ENCODE peak calls at places on chromosomes 1 and 21, in nine cellular contexts. I is A549, O is testis, D is heart left ventricle, J is IMR-90, N is ovary, F is spleen, U is sigmoid colon, V is tibial nerve. B is an unnamed sample. For H3K4me1, the result is how much of the 10 kb centered on the place peaks cover.

GRCh38 chr1:183291802-183292515 is 105.9 kb downstream of the LAMC2 start:
- DNase-seq in I (no peak), D (no peak), F (no peak), O (no peak), U (no peak), J (peak), N (peak), V (no peak), B (no peak)

GRCh38 chr1:26067432-26067911 is at the start of gene TRIM63:
- DNase-seq in I (no peak), O (no peak), F (no peak), J (no peak), N (no peak), U (no peak), V (no peak), D (peak), B (no peak)

GRCh38 chr1:197423006-197423405 is 155.0 kb downstream of the CRB1 start:
- DNase-seq in V (no peak), J (peak), I (no peak), F (no peak), D (no peak), U (no peak), O (no peak), N (no peak), B (no peak)

GRCh38 chr1:215269955-215270354 is 187.4 kb downstream of the KCNK2 start:
- DNase-seq in U (no peak), O (no peak), V (no peak), N (no peak), J (no peak), I (no peak), F (no peak), D (no peak), B (no peak)

GRCh38 chr1:186620951-186621350 is 59.3 kb downstream of the PTGS2 start:
- DNase-seq in U (no peak), J (peak), F (no peak), N (no peak), D (no peak), V (no peak), O (no peak), I (no peak), B (no peak)

GRCh38 chr1:21822349-21822748 is 10.3 kb downstream of the LDLRAD2 start:
- DNase-seq in F (no peak), O (peak), N (no peak), V (no peak), D (peak), U (no peak), I (no peak), J (no peak), B (no peak)

GRCh38 chr1:217135987-217136894 is 413.0 kb upstream of the ESRRG start:
- DNase-seq in I (no peak), V (no peak), F (peak), N (no peak), O (no peak), D (no peak), J (no peak), U (no peak), B (peak)

GRCh38 chr1:3167255-3167654 is 98.3 kb downstream of the PRDM16 start:
- DNase-seq in D (no peak), U (no peak), I (no peak), F (no peak), O (no peak), J (no peak), V (no peak), N (no peak), B (no peak)

GRCh38 chr1:16076003-16076870 is 2.8 kb upstream of the FAM131C start:
- DNase-seq in D (no peak), F (no peak), N (peak), I (peak), J (peak), V (no peak), O (no peak), U (peak), B (no peak)

GRCh38 chr1:79507770-79508169 is 501.2 kb upstream of the ADGRL4 start:
- DNase-seq in J (no peak), O (no peak), I (no peak), N (no peak), F (no peak), D (no peak), V (no peak), U (no peak), B (no peak)

GRCh38 chr21:37915941-37916794 is at the start of gene KCNJ6:
- DNase-seq in N (no peak), O (peak), V (no peak), F (no peak), U (no peak), D (peak), I (peak), J (peak), B (peak)

GRCh38 chr1:32014199-32014936 is 700 bp downstream of the KHDRBS1 start:
- DNase-seq in U (peak), O (peak), V (peak), J (peak), F (peak), N (peak), I (peak), D (peak), B (peak)

GRCh38 chr1:158283965-158284364 is 5.8 kb upstream of the CD1C start:
- DNase-seq in N (no peak), U (no peak), J (no peak), F (no peak), O (no peak), I (no peak), V (no peak), D (no peak), B (no peak)

GRCh38 chr1:176577651-176578197 is 114.7 kb downstream of the PAPPA2 start:
- DNase-seq in O (no peak), N (no peak), J (no peak), F (no peak), U (no peak), D (no peak), V (no peak), I (no peak), B (no peak)

GRCh38 chr1:30525631-30525979 is 197.8 kb downstream of the MATN1 start:
- DNase-seq in I (no peak), O (no peak), F (peak), U (no peak), N (no peak), V (no peak), D (no peak), J (no peak), B (no peak)

GRCh38 chr1:174912243-174912642 is 87.5 kb upstream of the CACYBP start:
- DNase-seq in V (no peak), F (no peak), I (no peak), D (no peak), J (no peak), U (no peak), N (no peak), O (no peak), B (no peak)

GRCh38 chr1:26790551-26790953 is 2.8 kb downstream of the PIGV start:
- DNase-seq in F (no peak), U (no peak), V (no peak), O (no peak), J (no peak), N (no peak), I (no peak), D (no peak), B (no peak)

GRCh38 chr21:17501107-17502006 is 11.5 kb upstream of the CXADR start:
- DNase-seq in I (no peak), F (no peak), N (no peak), V (no peak), U (no peak), D (no peak), O (no peak), J (no peak), B (no peak)

GRCh38 chr21:42648606-42649005 is 4.8 kb upstream of the PDE9A start:
- DNase-seq in N (no peak), U (no peak), I (no peak), O (no peak), J (no peak), V (no peak), F (peak), D (no peak), B (no peak)

GRCh38 chr21:42644223-42645208 is 8.9 kb upstream of the PDE9A start:
- DNase-seq in F (peak), J (peak), I (no peak), N (peak), U (no peak), D (peak), O (no peak), V (no peak), B (no peak)

GRCh38 chr21:42645211-42646075 is 8.0 kb upstream of the PDE9A start:
- DNase-seq in N (no peak), I (no peak), F (peak), D (peak), V (no peak), J (no peak), U (no peak), O (no peak), B (no peak)

GRCh38 chr21:42646076-42646825 is 7.2 kb upstream of the PDE9A start:
- DNase-seq in U (no peak), D (peak), F (peak), O (no peak), I (no peak), V (no peak), J (no peak), N (no peak), B (no peak)

DNA sequence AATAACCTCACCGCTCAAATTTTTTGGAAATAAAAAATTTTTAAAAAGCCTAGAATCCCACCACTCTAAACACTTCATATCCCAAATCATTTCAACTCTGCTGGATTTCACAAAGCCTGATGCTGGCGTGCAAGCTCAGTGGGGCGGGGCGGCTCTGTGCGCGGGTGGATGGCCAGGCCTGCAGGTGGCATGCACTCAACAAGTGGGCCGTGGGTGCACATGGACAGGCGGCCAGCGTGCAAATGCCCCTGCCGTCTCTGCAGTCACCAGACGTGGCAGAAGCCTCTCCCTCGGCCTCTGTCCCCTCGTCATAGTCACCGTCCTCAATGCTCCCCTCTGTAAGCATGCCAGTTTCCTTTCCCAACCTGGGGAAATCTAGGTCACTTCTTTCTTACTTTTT is 6.6 kb upstream of the PDE9A start:
- DNase-seq in J (no peak), D (peak), I (no peak), F (peak), N (no peak), V (no peak), O (no peak), U (no peak), B (no peak)
- TF ChIP-seq POLR2A in J (no peak), D (no peak), I (no peak), F (no peak), N (no peak), V (no peak), O (no peak), U (no peak), B (no peak)

GRCh38 chr1:5751171-5751556 is 241.1 kb downstream of the NPHP4 start:
- DNase-seq in U (peak), F (peak), N (no peak), O (no peak), V (peak), I (no peak), J (no peak), D (no peak), B (no peak)

GRCh38 chr1:5753431-5754078 is 238.7 kb downstream of the NPHP4 start:
- DNase-seq in U (peak), V (peak), J (no peak), O (no peak), F (peak), I (no peak), D (no peak), N (no peak), B (no peak)

GRCh38 chr1:5754079-5754431 is 238.2 kb downstream of the NPHP4 start:
- DNase-seq in J (no peak), F (peak), U (peak), V (peak), N (no peak), D (no peak), O (no peak), I (no peak), B (no peak)

GRCh38 chr1:5751833-5752714 is 240.2 kb downstream of the NPHP4 start:
- DNase-seq in N (no peak), O (no peak), J (no peak), D (no peak), F (peak), V (peak), U (peak), I (no peak), B (no peak)

GRCh38 chr1:5752715-5753330 is 239.4 kb downstream of the NPHP4 start:
- DNase-seq in U (peak), I (no peak), O (no peak), F (peak), N (no peak), V (peak), J (no peak), D (no peak), B (no peak)
- H3K4me1 ChIP-seq in U (under half), I (under half), O (under half), F (under half), N (under half), V (under half), J (under half), D (under half), B (under half)

DNA sequence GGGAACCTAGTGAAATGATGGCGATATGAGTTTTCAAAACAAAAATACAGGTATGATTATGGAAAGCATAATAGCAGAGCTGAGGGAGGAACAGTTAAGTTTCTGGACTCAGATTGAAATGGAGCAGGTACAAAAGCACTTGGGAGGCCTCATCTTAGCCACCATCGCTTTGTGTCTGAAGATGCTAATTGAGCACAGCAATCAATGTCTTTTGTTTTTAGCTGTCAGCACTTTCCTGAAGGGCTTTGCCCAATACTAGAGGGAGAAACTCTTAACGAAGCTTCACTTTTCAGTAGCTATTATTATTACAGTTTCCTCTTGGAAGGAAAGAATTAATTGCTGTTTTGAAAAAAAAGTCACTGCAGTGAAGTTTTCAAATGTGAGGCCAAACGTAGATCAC is 348.7 kb downstream of the RWDD3 start:
- DNase-seq in N (no peak), I (no peak), V (no peak), F (no peak), U (no peak), D (no peak), J (no peak), O (no peak), B (no peak)
- H3K4me3 ChIP-seq in N (no peak), I (no peak), V (no peak), F (no peak), U (no peak), D (no peak), J (no peak), O (no peak), B (no peak)

GRCh38 chr21:41427556-41427955 is 1.5 kb downstream of the MX1 start:
- DNase-seq in O (peak), D (no peak), U (no peak), F (no peak), V (no peak), J (no peak), N (no peak), I (no peak), B (no peak)
- TF ChIP-seq POLR2A in O (no peak), D (no peak), U (no peak), F (no peak), V (no peak), J (no peak), N (no peak), I (no peak), B (no peak)

GRCh38 chr1:36920801-36921405 is 113.4 kb downstream of the GRIK3 start:
- DNase-seq in O (no peak), I (no peak), D (no peak), N (no peak), V (no peak), U (peak), J (no peak), F (no peak), B (no peak)
- H3K4me1 ChIP-seq in O (under half), I (under half), D (under half), N (under half), V (under half), U (under half), J (under half), F (under half), B (under half)

DNA sequence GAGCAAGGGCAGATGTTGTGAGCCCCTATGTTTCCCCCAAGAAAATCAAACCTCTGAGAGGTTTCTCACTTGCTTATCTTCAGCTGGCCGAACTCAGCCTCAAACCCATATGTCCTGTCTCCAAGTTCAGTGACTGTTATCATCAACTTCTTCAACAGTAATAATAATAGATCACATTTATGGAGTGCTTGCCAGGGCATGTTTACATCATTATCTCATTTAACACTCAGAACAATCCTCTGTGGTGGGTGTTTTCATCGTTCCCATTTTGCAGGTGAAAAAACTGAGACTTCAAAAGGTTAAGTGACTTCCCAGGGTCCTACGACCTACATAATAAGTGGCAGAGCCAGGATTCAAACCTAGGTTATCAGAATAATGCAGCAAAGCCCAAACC is 3.4 kb downstream of the CAPN2 start:
- DNase-seq in U (no peak), I (no peak), N (no peak), F (no peak), O (no peak), D (no peak), V (no peak), J (no peak), B (no peak)
- H3K4me3 ChIP-seq in U (no peak), I (peak), N (no peak), F (no peak), O (no peak), D (no peak), V (no peak), J (peak), B (no peak)

DNA sequence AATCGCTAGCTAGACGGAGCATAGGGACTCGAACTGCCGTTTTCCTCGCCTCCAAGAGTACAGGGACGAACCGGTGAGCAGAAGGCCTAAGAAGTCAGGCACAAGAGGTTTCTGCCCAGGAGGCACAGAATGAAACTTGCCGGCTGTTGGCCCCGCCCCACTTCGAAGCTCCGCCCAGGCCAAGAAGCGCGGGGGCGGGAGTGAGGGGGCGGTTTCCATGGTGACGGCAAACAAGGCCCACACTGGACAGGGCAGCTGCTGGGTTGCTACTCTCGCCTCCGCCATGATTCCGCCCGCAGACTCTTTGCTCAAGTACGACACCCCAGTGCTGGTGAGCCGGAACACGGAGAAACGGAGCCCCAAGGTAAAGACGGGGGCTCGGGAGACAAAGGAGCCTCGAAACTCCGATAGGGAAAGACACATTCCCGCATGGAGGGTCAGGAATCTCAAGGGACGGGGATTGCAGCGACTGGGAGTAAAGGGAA is at the start of gene DNALI1:
- DNase-seq in V (peak), U (peak), O (peak), I (no peak), N (peak), F (peak), D (peak), J (peak), B (peak)
- TF ChIP-seq POLR2A in V (no peak), U (no peak), O (no peak), I (no peak), N (peak), F (no peak), D (no peak), J (no peak), B (peak)

DNA sequence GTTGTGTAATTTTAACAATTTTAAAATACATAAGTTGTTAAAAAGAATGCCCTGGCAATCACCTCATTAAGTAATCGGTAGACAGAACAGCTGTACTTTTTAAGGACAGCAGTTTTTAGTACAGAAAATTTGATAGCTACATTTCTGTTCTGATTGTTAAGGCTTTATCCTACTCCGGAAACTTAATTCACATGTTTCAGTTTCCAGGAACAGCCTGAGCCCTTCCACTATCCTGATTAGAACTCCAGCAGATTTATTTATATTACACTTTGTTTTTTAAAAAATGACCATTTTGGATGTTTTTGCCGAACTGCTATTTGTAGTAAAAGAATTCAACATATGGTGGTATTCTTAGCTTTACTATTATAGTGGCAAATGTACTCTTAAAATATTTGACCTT is 8.8 kb downstream of the PRRC2C start:
- DNase-seq in U (no peak), V (no peak), F (no peak), O (no peak), D (no peak), N (no peak), I (no peak), J (no peak), B (no peak)
- H3K4me1 ChIP-seq in U (half or more), V (under half), F (half or more), O (under half), D (under half), N (under half), I (under half), J (under half), B (half or more)

DNA sequence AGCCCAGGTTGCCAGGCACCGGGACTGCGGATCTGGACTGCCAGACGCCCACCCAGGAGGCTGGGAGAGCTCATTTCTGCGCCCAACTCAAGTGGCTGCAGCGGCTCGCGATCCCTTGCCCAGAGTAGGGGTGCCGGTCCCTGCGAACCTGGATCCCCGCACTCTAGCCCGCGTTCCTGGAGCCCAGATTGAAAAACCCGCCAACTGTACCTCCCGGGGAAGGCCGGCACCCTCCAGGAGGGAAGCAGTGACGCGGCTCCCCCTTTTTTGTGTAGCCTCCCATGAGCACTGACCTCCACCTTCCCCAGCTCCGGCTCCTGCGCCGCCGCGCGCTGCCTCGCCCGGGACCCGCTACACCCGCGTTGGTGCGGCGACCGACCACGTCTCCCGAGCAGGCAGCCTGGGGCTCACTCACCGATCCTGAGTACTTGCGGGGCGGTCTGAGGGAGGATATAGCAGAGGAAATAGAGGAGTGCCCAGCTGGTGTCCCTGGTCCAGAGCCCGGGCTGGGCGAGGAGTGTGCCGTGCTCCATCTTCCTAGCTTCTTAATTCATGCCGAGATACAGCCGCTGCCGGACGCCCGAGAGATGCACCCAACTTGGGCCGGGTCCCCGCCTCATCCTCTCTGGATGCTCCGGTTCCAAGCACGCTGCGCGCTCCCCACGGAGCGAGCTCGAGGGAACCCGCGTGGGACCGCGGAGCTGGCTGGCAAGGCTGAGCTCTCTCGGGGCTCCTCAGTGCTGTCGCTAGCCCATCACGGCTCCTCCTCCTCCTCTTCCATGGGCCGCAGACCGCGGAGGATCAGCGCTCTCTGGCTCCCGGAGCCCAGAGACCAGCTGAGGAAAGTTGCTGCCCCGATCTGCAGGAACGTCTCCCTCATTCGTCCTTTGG is 583 bp downstream of the GRIK1 start:
- DNase-seq in O (peak), F (peak), V (no peak), U (peak), I (no peak), D (no peak), N (no peak), J (no peak), B (no peak)
- H3K4me3 ChIP-seq in O (peak), F (peak), V (peak), U (peak), I (no peak), D (no peak), N (no peak), J (no peak), B (no peak)

B was measured in body of pancreas.